ENCODE peak calls at places on chromosomes 13 and 19, in nine cellular contexts. One of them, this sample, is unnamed.

GRCh38 chr19:45782162-45782623 is at the start of gene DMPK:
- DNase-seq in activated T-cell treated with anti-CD3 and anti-CD28 coated beads for 1 hour: no peak
- DNase-seq in stimulated activated CD8-positive, alpha-beta memory T cell treated with anti-CD3 and anti-CD28 coated beads, Interleukin-12 subunit alpha, Interleukin-12 subunit beta, amount 100 ng/mL, for 4 hours: no peak
- DNase-seq in endothelial cell of umbilical vein: no peak
- DNase-seq in hypothalamus: peak; percentile 21
- DNase-seq in NCI-H2107: no peak
- DNase-seq in IMR-90: no peak
- DNase-seq in Daoy: no peak
- DNase-seq in RCC 7860: no peak
- DNase-seq in this sample: no peak

GRCh38 chr13:69947577-69947976 is 160.0 kb upstream of the ATXN8OS start:
- DNase-seq in activated T-cell treated with anti-CD3 and anti-CD28 coated beads for 1 hour: no peak
- DNase-seq in stimulated activated CD8-positive, alpha-beta memory T cell treated with anti-CD3 and anti-CD28 coated beads, Interleukin-12 subunit alpha, Interleukin-12 subunit beta, amount 100 ng/mL, for 4 hours: no peak
- DNase-seq in endothelial cell of umbilical vein: no peak
- DNase-seq in hypothalamus: no peak
- DNase-seq in NCI-H2107: no peak
- DNase-seq in IMR-90: no peak
- DNase-seq in Daoy: no peak
- DNase-seq in RCC 7860: no peak
- DNase-seq in this sample: no peak

GRCh38 chr19:13935765-13936486 is 2.3 kb downstream of the PODNL1 start:
- DNase-seq in activated T-cell treated with anti-CD3 and anti-CD28 coated beads for 1 hour: no peak
- DNase-seq in stimulated activated CD8-positive, alpha-beta memory T cell treated with anti-CD3 and anti-CD28 coated beads, Interleukin-12 subunit alpha, Interleukin-12 subunit beta, amount 100 ng/mL, for 4 hours: no peak
- DNase-seq in endothelial cell of umbilical vein: no peak
- DNase-seq in hypothalamus: no peak
- DNase-seq in NCI-H2107: no peak
- DNase-seq in IMR-90: no peak
- DNase-seq in Daoy: no peak
- DNase-seq in RCC 7860: no peak
- DNase-seq in this sample: no peak

GRCh38 chr13:46855166-46855565 is 41.7 kb downstream of the HTR2A start:
- DNase-seq in activated T-cell treated with anti-CD3 and anti-CD28 coated beads for 1 hour: no peak
- DNase-seq in stimulated activated CD8-positive, alpha-beta memory T cell treated with anti-CD3 and anti-CD28 coated beads, Interleukin-12 subunit alpha, Interleukin-12 subunit beta, amount 100 ng/mL, for 4 hours: no peak
- DNase-seq in endothelial cell of umbilical vein: no peak
- DNase-seq in hypothalamus: no peak
- DNase-seq in NCI-H2107: no peak
- DNase-seq in IMR-90: no peak
- DNase-seq in Daoy: no peak
- DNase-seq in RCC 7860: no peak
- DNase-seq in this sample: no peak

GRCh38 chr19:2549701-2550191 is 73.8 kb downstream of the GADD45B start:
- DNase-seq in activated T-cell treated with anti-CD3 and anti-CD28 coated beads for 1 hour: no peak
- DNase-seq in stimulated activated CD8-positive, alpha-beta memory T cell treated with anti-CD3 and anti-CD28 coated beads, Interleukin-12 subunit alpha, Interleukin-12 subunit beta, amount 100 ng/mL, for 4 hours: no peak
- DNase-seq in endothelial cell of umbilical vein: no peak
- DNase-seq in hypothalamus: peak; percentile 56
- DNase-seq in NCI-H2107: no peak
- DNase-seq in IMR-90: peak; percentile 88
- DNase-seq in Daoy: peak; percentile 74
- DNase-seq in RCC 7860: peak; percentile 95
- DNase-seq in this sample: no peak

GRCh38 chr19:17379221-17379631 is 2.1 kb upstream of the PLVAP start:
- DNase-seq in activated T-cell treated with anti-CD3 and anti-CD28 coated beads for 1 hour: no peak
- DNase-seq in stimulated activated CD8-positive, alpha-beta memory T cell treated with anti-CD3 and anti-CD28 coated beads, Interleukin-12 subunit alpha, Interleukin-12 subunit beta, amount 100 ng/mL, for 4 hours: no peak
- DNase-seq in endothelial cell of umbilical vein: peak; percentile 59
- DNase-seq in hypothalamus: no peak
- DNase-seq in NCI-H2107: no peak
- DNase-seq in IMR-90: no peak
- DNase-seq in Daoy: no peak
- DNase-seq in RCC 7860: no peak
- DNase-seq in this sample: no peak

GRCh38 chr19:13022859-13023636 is 27.8 kb downstream of the NFIX start:
- DNase-seq in activated T-cell treated with anti-CD3 and anti-CD28 coated beads for 1 hour: no peak
- DNase-seq in stimulated activated CD8-positive, alpha-beta memory T cell treated with anti-CD3 and anti-CD28 coated beads, Interleukin-12 subunit alpha, Interleukin-12 subunit beta, amount 100 ng/mL, for 4 hours: no peak
- DNase-seq in endothelial cell of umbilical vein: peak; percentile 80
- DNase-seq in hypothalamus: peak; percentile 83
- DNase-seq in NCI-H2107: peak; percentile 68
- DNase-seq in IMR-90: peak; percentile 95
- DNase-seq in Daoy: peak; percentile 91
- DNase-seq in RCC 7860: no peak
- DNase-seq in this sample: no peak

GRCh38 chr13:49869514-49869913 is 66.6 kb downstream of the SPRYD7 start:
- DNase-seq in activated T-cell treated with anti-CD3 and anti-CD28 coated beads for 1 hour: no peak
- DNase-seq in stimulated activated CD8-positive, alpha-beta memory T cell treated with anti-CD3 and anti-CD28 coated beads, Interleukin-12 subunit alpha, Interleukin-12 subunit beta, amount 100 ng/mL, for 4 hours: no peak
- DNase-seq in endothelial cell of umbilical vein: peak; percentile 22
- DNase-seq in hypothalamus: no peak
- DNase-seq in NCI-H2107: no peak
- DNase-seq in IMR-90: peak; percentile 36
- DNase-seq in Daoy: peak; percentile 11
- DNase-seq in RCC 7860: no peak
- DNase-seq in this sample: no peak

GRCh38 chr13:31761951-31762350 is 22.6 kb downstream of the RXFP2 start:
- DNase-seq in activated T-cell treated with anti-CD3 and anti-CD28 coated beads for 1 hour: no peak
- DNase-seq in stimulated activated CD8-positive, alpha-beta memory T cell treated with anti-CD3 and anti-CD28 coated beads, Interleukin-12 subunit alpha, Interleukin-12 subunit beta, amount 100 ng/mL, for 4 hours: no peak
- DNase-seq in endothelial cell of umbilical vein: no peak
- DNase-seq in hypothalamus: no peak
- DNase-seq in NCI-H2107: no peak
- DNase-seq in IMR-90: peak; percentile 71
- DNase-seq in Daoy: no peak
- DNase-seq in RCC 7860: peak; percentile 13
- DNase-seq in this sample: no peak

GRCh38 chr13:66995366-66995663 is 234.8 kb downstream of the PCDH9 start:
- DNase-seq in activated T-cell treated with anti-CD3 and anti-CD28 coated beads for 1 hour: no peak
- DNase-seq in stimulated activated CD8-positive, alpha-beta memory T cell treated with anti-CD3 and anti-CD28 coated beads, Interleukin-12 subunit alpha, Interleukin-12 subunit beta, amount 100 ng/mL, for 4 hours: no peak
- DNase-seq in endothelial cell of umbilical vein: no peak
- DNase-seq in hypothalamus: no peak
- DNase-seq in NCI-H2107: no peak
- DNase-seq in IMR-90: no peak
- DNase-seq in Daoy: no peak
- DNase-seq in RCC 7860: no peak
- DNase-seq in this sample: no peak

GRCh38 chr19:29526730-29527499 is 1.1 kb downstream of the VSTM2B start:
- DNase-seq in activated T-cell treated with anti-CD3 and anti-CD28 coated beads for 1 hour: no peak
- DNase-seq in stimulated activated CD8-positive, alpha-beta memory T cell treated with anti-CD3 and anti-CD28 coated beads, Interleukin-12 subunit alpha, Interleukin-12 subunit beta, amount 100 ng/mL, for 4 hours: no peak
- DNase-seq in endothelial cell of umbilical vein: no peak
- DNase-seq in hypothalamus: no peak
- DNase-seq in NCI-H2107: no peak
- DNase-seq in IMR-90: no peak
- DNase-seq in Daoy: peak; percentile 68
- DNase-seq in RCC 7860: no peak
- DNase-seq in this sample: no peak

GRCh38 chr13:113667771-113668490 is 912 bp downstream of the GRK1 start:
- DNase-seq in activated T-cell treated with anti-CD3 and anti-CD28 coated beads for 1 hour: no peak
- DNase-seq in stimulated activated CD8-positive, alpha-beta memory T cell treated with anti-CD3 and anti-CD28 coated beads, Interleukin-12 subunit alpha, Interleukin-12 subunit beta, amount 100 ng/mL, for 4 hours: no peak
- DNase-seq in endothelial cell of umbilical vein: no peak
- DNase-seq in hypothalamus: no peak
- DNase-seq in NCI-H2107: no peak
- DNase-seq in IMR-90: no peak
- DNase-seq in Daoy: no peak
- DNase-seq in RCC 7860: no peak
- DNase-seq in this sample: no peak

GRCh38 chr13:21142766-21143165 is 33.6 kb downstream of the SKA3 start:
- DNase-seq in activated T-cell treated with anti-CD3 and anti-CD28 coated beads for 1 hour: no peak
- DNase-seq in stimulated activated CD8-positive, alpha-beta memory T cell treated with anti-CD3 and anti-CD28 coated beads, Interleukin-12 subunit alpha, Interleukin-12 subunit beta, amount 100 ng/mL, for 4 hours: no peak
- DNase-seq in endothelial cell of umbilical vein: no peak
- DNase-seq in hypothalamus: no peak
- DNase-seq in NCI-H2107: no peak
- DNase-seq in IMR-90: no peak
- DNase-seq in Daoy: no peak
- DNase-seq in RCC 7860: no peak
- DNase-seq in this sample: no peak

GRCh38 chr13:73274147-73274546 is 215.3 kb downstream of the KLF5 start:
- DNase-seq in activated T-cell treated with anti-CD3 and anti-CD28 coated beads for 1 hour: no peak
- DNase-seq in stimulated activated CD8-positive, alpha-beta memory T cell treated with anti-CD3 and anti-CD28 coated beads, Interleukin-12 subunit alpha, Interleukin-12 subunit beta, amount 100 ng/mL, for 4 hours: no peak
- DNase-seq in endothelial cell of umbilical vein: no peak
- DNase-seq in hypothalamus: no peak
- DNase-seq in NCI-H2107: no peak
- DNase-seq in IMR-90: peak; percentile 27
- DNase-seq in Daoy: no peak
- DNase-seq in RCC 7860: no peak
- DNase-seq in this sample: no peak

GRCh38 chr13:28650284-28650683 is 8.6 kb upstream of the POMP start:
- DNase-seq in activated T-cell treated with anti-CD3 and anti-CD28 coated beads for 1 hour: no peak
- DNase-seq in stimulated activated CD8-positive, alpha-beta memory T cell treated with anti-CD3 and anti-CD28 coated beads, Interleukin-12 subunit alpha, Interleukin-12 subunit beta, amount 100 ng/mL, for 4 hours: no peak
- DNase-seq in endothelial cell of umbilical vein: no peak
- DNase-seq in hypothalamus: no peak
- DNase-seq in NCI-H2107: no peak
- DNase-seq in IMR-90: peak; percentile 85
- DNase-seq in Daoy: no peak
- DNase-seq in RCC 7860: no peak
- DNase-seq in this sample: no peak

This sample was measured in T-helper 1 cell.